ENCODE peak calls at places on chromosomes 6 and 20, in six cellular contexts. R, P, O, W, D and A are unnamed samples.

GRCh38 chr6:43149260-43149659 is 21.8 kb upstream of the SRF start:
- DNase-seq in D (no peak), O (no peak), W (no peak), P (no peak), R (no peak), A (no peak)

GRCh38 chr6:12114055-12114503 is 102.0 kb downstream of the HIVEP1 start:
- DNase-seq in P (no peak), O (no peak), R (no peak), D (no peak), W (no peak), A (no peak)

GRCh38 chr6:141513830-141514229 is 618.9 kb upstream of the GJE1 start:
- DNase-seq in P (peak; percentile 48), O (peak; percentile 29), R (no peak), D (no peak), W (no peak), A (no peak)

GRCh38 chr20:63508072-63508768 is 9.3 kb upstream of the EEF1A2 start:
- DNase-seq in R (no peak), W (no peak), O (no peak), D (no peak), P (no peak), A (no peak)

GRCh38 chr6:128763599-128764300 is 119.2 kb upstream of the LAMA2 start:
- DNase-seq in P (no peak), O (no peak), W (no peak), R (no peak), D (no peak), A (no peak)

GRCh38 chr20:47578543-47578942 is 76.9 kb downstream of the NCOA3 start:
- DNase-seq in W (no peak), R (no peak), O (peak; percentile 45), D (peak; percentile 28), P (no peak), A (no peak)

GRCh38 chr20:60057123-60057865 is 99.1 kb downstream of the CDH26 start:
- DNase-seq in O (peak; percentile 70), R (peak; percentile 69), P (peak; percentile 67), W (peak; percentile 83), D (peak; percentile 61), A (peak; percentile 70)

GRCh38 chr6:162463573-162463972 is 264.0 kb downstream of the PRKN start:
- DNase-seq in P (no peak), R (no peak), O (no peak), W (no peak), D (no peak), A (no peak)

GRCh38 chr6:3751019-3751729 is at the start of gene PXDC1:
- DNase-seq in D (no peak), O (peak; percentile 29), W (peak; percentile 66), P (no peak), R (peak; percentile 62), A (no peak)

GRCh38 chr6:26311012-26311384 is 54.0 kb upstream of the BTN3A2 start:
- DNase-seq in D (no peak), R (no peak), W (no peak), P (peak; percentile 60), O (peak; percentile 54), A (peak; percentile 57)

GRCh38 chr6:113381957-113382356 is 475.2 kb upstream of the MARCKS start:
- DNase-seq in D (peak; percentile 18), R (no peak), P (peak; percentile 84), W (no peak), O (peak; percentile 87), A (peak; percentile 73)

GRCh38 chr20:51802170-51802745 is at the start of gene SALL4:
- DNase-seq in R (no peak), D (no peak), P (peak; percentile 11), W (peak; percentile 84), O (peak; percentile 53), A (peak; percentile 27)

GRCh38 chr6:44190712-44191111 is 26.0 kb upstream of the MYMX start:
- DNase-seq in W (no peak), O (peak; percentile 52), R (no peak), D (no peak), P (no peak), A (no peak)

GRCh38 chr6:29791162-29791561 is 36.5 kb upstream of the HLA-G start:
- DNase-seq in O (no peak), W (no peak), P (no peak), D (no peak), R (no peak), A (no peak)

GRCh38 chr6:88945596-88945995 is 17.8 kb downstream of the RNGTT start:
- DNase-seq in P (no peak), D (no peak), R (no peak), W (no peak), O (peak; percentile 25), A (peak; percentile 66)

GRCh38 chr6:71420693-71421328 is 132.2 kb downstream of the OGFRL1 start:
- DNase-seq in D (peak; percentile 98), O (peak; percentile 97), R (peak; percentile 95), P (peak; percentile 96), W (peak; percentile 97), A (peak; percentile 95)

GRCh38 chr6:112839525-112839961 is 492.4 kb downstream of the RFPL4B start:
- DNase-seq in D (peak; percentile 3), R (no peak), O (peak; percentile 94), W (peak; percentile 9), P (peak; percentile 86), A (no peak)

GRCh38 chr6:79201935-79202334 is 32.5 kb downstream of the HMGN3 start:
- DNase-seq in O (no peak), R (no peak), W (no peak), P (no peak), D (no peak), A (no peak)

GRCh38 chr6:105983763-105984162 is 102.4 kb upstream of the PRDM1 start:
- DNase-seq in P (no peak), D (no peak), W (no peak), O (no peak), R (no peak), A (no peak)

GRCh38 chr6:104953410-104953953 is 3.4 kb upstream of the LIN28B start:
- DNase-seq in W (peak; percentile 19), R (no peak), D (no peak), O (no peak), P (no peak), A (no peak)

GRCh38 chr6:123962508-123962907 is 158.8 kb downstream of the NKAIN2 start:
- DNase-seq in D (no peak), W (peak; percentile 69), R (peak; percentile 72), O (no peak), P (no peak), A (no peak)

GRCh38 chr6:156662025-156662445 is 115.1 kb upstream of the ARID1B start:
- DNase-seq in R (no peak), P (no peak), D (no peak), W (peak; percentile 91), O (no peak), A (peak; percentile 75)

GRCh38 chr6:159512571-159512970 is 180.5 kb downstream of the SOD2 start:
- DNase-seq in W (no peak), P (no peak), O (no peak), R (no peak), D (no peak), A (no peak)

GRCh38 chr6:159512104-159512503 is 180.9 kb downstream of the SOD2 start:
- DNase-seq in R (no peak), P (no peak), O (no peak), D (no peak), W (no peak), A (no peak)

GRCh38 chr6:159510141-159510540 is 182.9 kb downstream of the SOD2 start:
- DNase-seq in W (no peak), P (no peak), R (no peak), O (no peak), D (no peak), A (no peak)

GRCh38 chr6:159505140-159505922 is 187.7 kb downstream of the SOD2 start:
- DNase-seq in O (no peak), D (peak; percentile 38), W (no peak), R (no peak), P (no peak), A (no peak)

GRCh38 chr6:159508966-159509365 is 184.1 kb downstream of the SOD2 start:
- DNase-seq in R (no peak), P (no peak), O (no peak), W (no peak), D (no peak), A (no peak)
- H3K27me3 ChIP-seq in R (no peaks in the 10 kb centered on the region), P (no peaks in the 10 kb centered on the region), O (no peaks in the 10 kb centered on the region), W (no peaks in the 10 kb centered on the region), D (no peaks in the 10 kb centered on the region), A (peaks cover 4% of the 10 kb centered on the region)

DNA sequence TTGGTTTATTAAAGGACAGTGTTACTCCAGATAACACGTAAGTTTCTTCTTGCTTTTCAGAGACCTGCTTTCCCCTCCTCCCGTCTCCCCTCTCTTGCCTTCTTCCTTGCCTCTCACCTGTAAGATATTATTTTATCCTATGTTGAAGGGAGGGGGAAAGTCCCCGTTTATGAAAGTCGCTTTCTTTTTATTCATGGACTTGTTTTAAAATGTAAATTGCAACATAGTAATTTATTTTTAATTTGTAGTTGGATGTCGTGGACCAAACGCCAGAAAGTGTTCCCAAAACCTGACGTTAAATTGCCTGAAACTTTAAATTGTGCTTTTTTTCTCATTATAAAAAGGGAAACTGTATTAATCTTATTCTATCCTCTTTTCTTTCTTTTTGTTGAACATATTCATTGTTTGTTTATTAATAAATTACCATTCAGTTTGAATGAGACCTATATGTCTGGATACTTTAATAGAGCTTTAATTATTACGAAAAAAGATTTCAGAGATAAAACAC is 2.7 kb downstream of the FOXC1 start:
- DNase-seq in W (no peak), D (no peak), R (no peak), O (no peak), P (no peak), A (no peak)
- H3K4me1 ChIP-seq in W (peaks cover 18% of the 10 kb centered on the region), D (peaks cover 14% of the 10 kb centered on the region), R (peaks cover 35% of the 10 kb centered on the region), O (peaks cover 11% of the 10 kb centered on the region), P (no peaks in the 10 kb centered on the region), A (peaks cover 7% of the 10 kb centered on the region)

GRCh38 chr6:138255443-138255842 is 37.2 kb upstream of the PBOV1 start:
- DNase-seq in R (no peak), P (no peak), D (no peak), W (no peak), O (no peak), A (no peak)
- TF ChIP-seq CTCF in R (no peak), P (no peak), D (no peak), W (no peak), O (no peak), A (no peak)

GRCh38 chr20:37600486-37600885 is 72.8 kb upstream of the BLCAP start:
- DNase-seq in O (no peak), R (no peak), W (no peak), P (no peak), D (no peak), A (no peak)

GRCh38 chr20:37596890-37597539 is 69.3 kb upstream of the BLCAP start:
- DNase-seq in W (no peak), R (no peak), D (no peak), O (no peak), P (no peak), A (no peak)

GRCh38 chr20:37598611-37599342 is 71.1 kb upstream of the BLCAP start:
- DNase-seq in W (no peak), O (no peak), P (no peak), R (no peak), D (no peak), A (no peak)

GRCh38 chr20:37596168-37596567 is 68.5 kb upstream of the BLCAP start:
- DNase-seq in R (no peak), W (no peak), O (no peak), D (no peak), P (no peak), A (no peak)

DNA sequence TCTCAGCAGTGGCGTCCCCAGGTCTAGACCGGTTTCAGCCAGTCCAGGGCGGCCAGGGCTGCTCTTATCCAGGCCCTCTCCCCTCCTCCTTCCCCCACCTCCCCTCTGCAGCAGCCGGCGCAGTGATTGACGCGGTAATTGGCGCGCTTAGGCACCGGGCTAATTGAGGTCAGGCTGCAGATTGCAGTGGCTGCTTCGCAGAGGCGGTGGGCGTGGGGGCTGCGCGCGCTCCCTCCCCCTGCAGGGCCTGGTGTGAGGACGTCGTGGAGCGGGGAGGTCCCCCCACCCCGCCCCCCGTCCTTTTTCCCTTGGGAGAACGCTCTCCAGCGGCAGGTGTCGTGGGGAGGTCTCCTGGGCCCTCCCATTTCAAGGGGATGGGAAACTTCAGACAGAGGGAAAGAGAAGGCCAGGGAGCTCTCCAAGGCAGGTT is 70.4 kb upstream of the BLCAP start:
- DNase-seq in R (no peak), D (no peak), P (no peak), O (no peak), W (peak; percentile 21), A (peak; percentile 69)
- H3K27me3 ChIP-seq in R (peaks cover 27% of the 10 kb centered on the region), D (no peaks in the 10 kb centered on the region), P (peaks cover 23% of the 10 kb centered on the region), O (no peaks in the 10 kb centered on the region), W (peaks cover 7% of the 10 kb centered on the region), A (no peaks in the 10 kb centered on the region)